ENCODE peak calls at places on chromosomes 11 and 22, in nine cellular contexts. Z is CD8-positive, alpha-beta T cell; Y is IMR-90; O is heart left ventricle; M is transverse colon; U is OCI-LY7; V is fibroblast of lung; L is right lobe of liver; G is lung. N is an unnamed sample.
A peak's percentile ranks its signal among the peaks of the same experiment; 100 is the strongest.

GRCh38 chr11:22635689-22636088 is 10.1 kb upstream of the FANCF start:
- DNase-seq in O (no peak), U (no peak), Y (no peak), M (no peak), G (no peak), L (no peak), V (no peak), Z (no peak), N (no peak)

GRCh38 chr22:35380537-35381423 is at the start of gene HMOX1:
- DNase-seq in U (peak; percentile 51), Z (peak; percentile 69), O (peak; percentile 91), M (peak; percentile 94), L (peak; percentile 96), V (peak; percentile 95), G (peak; percentile 93), Y (peak; percentile 85), N (peak; percentile 83)

GRCh38 chr22:23029521-23030228 is 40.6 kb upstream of the GNAZ start:
- DNase-seq in G (no peak), U (no peak), O (no peak), V (no peak), M (no peak), Z (no peak), L (no peak), Y (no peak), N (no peak)

GRCh38 chr11:75931124-75931523 is 116.1 kb downstream of the UVRAG start:
- DNase-seq in L (no peak), O (no peak), Y (peak; percentile 68), M (no peak), U (no peak), G (no peak), V (peak; percentile 25), Z (no peak), N (no peak)

GRCh38 chr11:75532200-75532972 is 6.6 kb upstream of the GDPD5 start:
- DNase-seq in L (peak; percentile 61), O (peak; percentile 54), U (peak; percentile 79), G (peak; percentile 78), V (peak; percentile 51), Y (peak; percentile 41), Z (peak; percentile 91), M (peak; percentile 80), N (peak; percentile 83)

GRCh38 chr11:100857236-100858005 is 170.3 kb downstream of the ARHGAP42 start:
- DNase-seq in L (no peak), Z (no peak), V (peak; percentile 53), U (no peak), G (no peak), M (no peak), O (no peak), Y (peak; percentile 24), N (no peak)

GRCh38 chr22:44524806-44525205 is 26.8 kb upstream of the RTL6 start:
- DNase-seq in Z (no peak), V (no peak), U (no peak), M (no peak), G (no peak), Y (no peak), O (no peak), L (no peak), N (no peak)

GRCh38 chr11:105156231-105156630 is 16.7 kb upstream of the CARD18 start:
- DNase-seq in O (peak; percentile 15), Y (no peak), M (no peak), G (no peak), V (no peak), Z (no peak), U (no peak), L (no peak), N (no peak)

GRCh38 chr22:49617264-49617663 is 210.4 kb downstream of the BRD1 start:
- DNase-seq in G (no peak), V (no peak), O (no peak), L (no peak), Z (no peak), M (no peak), U (no peak), Y (no peak), N (no peak)

GRCh38 chr11:221998-222789 is 13.9 kb downstream of the SIRT3 start:
- DNase-seq in Z (peak; percentile 35), L (no peak), U (no peak), Y (no peak), M (no peak), V (no peak), G (no peak), O (no peak), N (no peak)

GRCh38 chr11:60858731-60859464 is 3.1 kb upstream of the PTGDR2 start:
- DNase-seq in O (no peak), Z (no peak), V (no peak), U (peak; percentile 36), Y (no peak), L (no peak), M (no peak), G (no peak), N (no peak)

GRCh38 chr11:64850979-64851567 is 6.6 kb upstream of the CDC42BPG start:
- DNase-seq in O (no peak), Z (no peak), L (no peak), Y (no peak), V (peak; percentile 50), G (no peak), M (peak; percentile 71), U (peak; percentile 94), N (no peak)
- H3K27ac ChIP-seq in O (peak overlapping the region; percentile 68), Z (peak overlapping the region; percentile 37), L (no peak overlapping the region), Y (peak overlapping the region; percentile 6), V (peak overlapping the region; percentile 46), G (peak overlapping the region; percentile 85), M (peak overlapping the region; percentile 96), U (peak overlapping the region; percentile 92), N (no peak overlapping the region)

DNA sequence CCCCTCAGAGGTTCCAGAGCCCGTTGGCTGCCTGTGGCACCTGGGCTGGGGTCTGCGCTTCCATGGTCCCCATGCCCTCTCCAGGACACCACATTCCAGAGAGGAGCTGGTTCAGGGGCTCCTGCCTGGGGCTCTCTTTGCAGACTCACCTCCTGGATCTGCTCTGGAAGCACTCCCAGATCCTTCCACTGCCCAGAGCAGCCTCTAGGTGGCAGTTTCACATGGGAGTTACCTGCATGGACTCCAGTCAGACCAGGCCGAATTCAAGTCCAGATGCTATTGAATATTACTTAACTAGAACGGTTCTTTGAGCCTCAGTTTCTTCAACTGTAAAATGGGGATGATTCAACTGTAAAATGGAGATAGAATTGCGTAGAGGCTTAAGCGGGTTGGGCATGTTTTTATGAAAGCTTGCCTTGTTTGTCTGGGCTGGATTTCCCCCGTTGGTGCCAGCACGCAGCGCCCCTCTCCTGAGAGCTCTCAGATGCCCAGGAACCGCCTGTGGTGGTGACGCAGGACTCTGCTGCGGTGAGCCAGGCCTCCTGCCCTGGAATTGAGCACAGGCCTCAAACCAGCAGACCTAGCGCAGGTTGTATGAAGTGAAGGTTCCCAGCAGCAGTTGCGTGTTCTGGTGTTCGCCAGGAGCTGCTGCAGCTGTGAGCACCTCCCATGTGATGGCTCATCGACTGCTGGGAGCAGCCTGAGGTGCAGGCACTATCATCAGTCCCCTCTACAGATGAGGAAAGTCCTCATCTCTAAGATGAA is 44.2 kb downstream of the LMO1 start:
- DNase-seq in V (peak; percentile 59), Y (peak; percentile 55), U (peak; percentile 37), L (peak; percentile 43), Z (no peak), G (peak; percentile 43), M (peak; percentile 70), O (no peak), N (peak; percentile 68)
- TF ChIP-seq CTCF in V (peak; percentile 81), Y (peak; percentile 59), U (peak; percentile 78), L (peak; percentile 74), Z (no peak), G (peak; percentile 7), M (peak; percentile 51), O (peak; percentile 43), N (peak; percentile 63)

GRCh38 chr22:39524089-39524752 is 3.9 kb downstream of the ATF4 start:
- DNase-seq in L (no peak), G (no peak), O (no peak), V (no peak), M (no peak), U (peak; percentile 37), Z (no peak), Y (no peak), N (no peak)

GRCh38 chr22:39524753-39525657 is 4.6 kb downstream of the ATF4 start:
- DNase-seq in M (no peak), Z (no peak), Y (no peak), U (peak; percentile 28), V (no peak), O (no peak), G (no peak), L (no peak), N (no peak)

GRCh38 chr22:39527481-39527961 is 5.0 kb downstream of the RPS19BP1 start:
- DNase-seq in G (no peak), U (peak; percentile 77), L (no peak), M (peak; percentile 76), Y (peak; percentile 27), O (no peak), Z (no peak), V (no peak), N (peak; percentile 58)

GRCh38 chr22:39526736-39527171 is 5.8 kb downstream of the RPS19BP1 start:
- DNase-seq in U (peak; percentile 85), Y (no peak), V (no peak), L (no peak), G (no peak), O (no peak), M (no peak), Z (no peak), N (no peak)

DNA sequence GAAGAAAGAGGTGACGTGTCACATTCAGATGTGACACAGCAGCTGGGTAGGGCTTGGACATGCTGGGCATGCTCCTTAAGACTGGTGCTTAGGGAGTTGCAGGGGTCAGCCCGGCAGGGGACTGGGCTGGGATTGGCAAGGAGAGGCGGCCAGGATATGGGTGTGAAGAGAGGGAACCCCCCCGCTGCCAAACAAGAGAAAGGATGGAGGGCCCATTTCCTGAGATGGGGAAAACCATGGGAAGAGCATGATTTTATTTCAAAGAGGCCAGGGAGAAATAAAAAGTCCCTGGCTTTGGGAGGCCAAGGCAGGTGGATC is 5.3 kb downstream of the ATF4 start:
- DNase-seq in O (no peak), U (no peak), Z (no peak), M (no peak), V (no peak), G (no peak), L (no peak), Y (no peak), N (no peak)
- H3K4me1 ChIP-seq in O (peaks cover 83% of the 10 kb centered on the region), U (peaks cover 80% of the 10 kb centered on the region), Z (peaks cover 89% of the 10 kb centered on the region), M (peaks cover 76% of the 10 kb centered on the region), V (peaks cover 12% of the 10 kb centered on the region), G (peaks cover 22% of the 10 kb centered on the region), L (peaks cover 61% of the 10 kb centered on the region), Y (no peaks in the 10 kb centered on the region), N (peaks cover 16% of the 10 kb centered on the region)

GRCh38 chr22:47564158-47564450 is 801.7 kb downstream of the TBC1D22A start:
- DNase-seq in O (peak; percentile 9), V (no peak), Z (no peak), L (no peak), G (no peak), Y (no peak), M (no peak), U (no peak), N (no peak)

GRCh38 chr22:47564651-47565050 is 802.2 kb downstream of the TBC1D22A start:
- DNase-seq in Y (no peak), U (no peak), L (no peak), O (peak; percentile 4), V (peak; percentile 64), M (no peak), Z (peak; percentile 25), G (no peak), N (no peak)

GRCh38 chr22:47561766-47562165 is 799.3 kb downstream of the TBC1D22A start:
- DNase-seq in G (no peak), M (no peak), O (no peak), V (no peak), Z (peak; percentile 34), L (no peak), U (no peak), Y (no peak), N (no peak)

GRCh38 chr22:47565607-47566006 is 803.2 kb downstream of the TBC1D22A start:
- DNase-seq in L (no peak), Z (peak; percentile 17), O (no peak), U (no peak), Y (no peak), G (no peak), M (no peak), V (no peak), N (no peak)

GRCh38 chr22:47563406-47564157 is 801.1 kb downstream of the TBC1D22A start:
- DNase-seq in M (no peak), L (no peak), G (no peak), U (no peak), Z (peak; percentile 17), O (peak; percentile 11), Y (no peak), V (no peak), N (no peak)
- H3K27ac ChIP-seq in M (no peak overlapping the region), L (no peak overlapping the region), G (no peak overlapping the region), U (no peak overlapping the region), Z (no peak overlapping the region), O (no peak overlapping the region), Y (no peak overlapping the region), V (no peak overlapping the region), N (no peak overlapping the region)

N was measured in pancreas.